ENCODE peak calls at places on chromosomes 3 and 15, in six cellular contexts. N is frontal cortex, X is right cardiac atrium, Z is GM10248, T is SK-N-SH, E is foreskin keratinocyte. Y is an unnamed sample.

GRCh38 chr15:101120961-101121360 is 130.9 kb downstream of the CHSY1 start:
- DNase-seq in X (peak), E (no peak), T (peak), N (no peak), Z (no peak), Y (no peak)

GRCh38 chr15:88918738-88919137 is 5.6 kb upstream of the MFGE8 start:
- DNase-seq in T (no peak), X (no peak), N (no peak), E (peak), Z (no peak), Y (peak)

GRCh38 chr3:58630081-58630709 is 36.4 kb downstream of the FAM3D start:
- DNase-seq in E (peak), T (peak), Z (peak), X (peak), N (peak), Y (no peak)

GRCh38 chr15:74178326-74179100 is 5.0 kb downstream of the ISLR start:
- DNase-seq in T (peak), X (no peak), Z (no peak), N (no peak), E (no peak), Y (no peak)

GRCh38 chr3:16807981-16808380 is 76.8 kb upstream of the PLCL2 start:
- DNase-seq in N (no peak), X (no peak), Z (no peak), E (no peak), T (no peak), Y (no peak)

GRCh38 chr3:194328080-194328571 is 23.0 kb downstream of the CPN2 start:
- DNase-seq in N (no peak), X (no peak), E (peak), T (peak), Z (no peak), Y (peak)

GRCh38 chr3:190608850-190609589 is 95.1 kb downstream of the IL1RAP start:
- DNase-seq in E (no peak), X (no peak), Z (no peak), N (no peak), T (no peak), Y (no peak)

GRCh38 chr3:151593923-151594322 is 133.1 kb upstream of the IGSF10 start:
- DNase-seq in T (no peak), X (no peak), Z (no peak), N (no peak), E (peak), Y (no peak)

GRCh38 chr15:92683511-92683834 is 27.9 kb upstream of the FAM174B start:
- DNase-seq in N (no peak), T (no peak), X (no peak), E (no peak), Z (no peak), Y (no peak)

GRCh38 chr3:180264479-180264878 is 227.7 kb upstream of the PEX5L start:
- DNase-seq in T (no peak), N (no peak), E (no peak), Z (no peak), X (no peak), Y (no peak)

GRCh38 chr3:161163297-161163696 is 57.8 kb upstream of the NMD3 start:
- DNase-seq in X (no peak), T (no peak), N (no peak), Z (no peak), E (peak), Y (peak)

GRCh38 chr15:74776851-74777768 is 4.8 kb upstream of the CSK start:
- DNase-seq in T (peak), X (peak), N (no peak), E (no peak), Z (peak), Y (no peak)

GRCh38 chr15:40310993-40311392 is 3.3 kb upstream of the PLCB2 start:
- DNase-seq in E (no peak), Z (no peak), N (no peak), T (no peak), X (no peak), Y (no peak)

GRCh38 chr15:73983211-73983727 is 8.8 kb downstream of the STOML1 start:
- DNase-seq in T (peak), E (peak), Z (no peak), X (peak), N (no peak), Y (no peak)

GRCh38 chr3:71121429-71122167 is 461.9 kb downstream of the FOXP1 start:
- DNase-seq in X (no peak), E (peak), T (no peak), Z (no peak), N (no peak), Y (no peak)

GRCh38 chr3:112327371-112327951 is 5.5 kb upstream of the CD200 start:
- DNase-seq in E (no peak), N (peak), X (no peak), T (peak), Z (peak), Y (peak)

GRCh38 chr15:98904466-98905048 is 103.0 kb downstream of the PGPEP1L start:
- DNase-seq in T (peak), E (peak), X (no peak), Z (peak), N (peak), Y (no peak)

GRCh38 chr3:29291982-29292363 is 11.1 kb downstream of the RBMS3 start:
- DNase-seq in N (no peak), E (peak), T (no peak), Z (no peak), X (no peak), Y (no peak)

GRCh38 chr15:51401872-51402517 is 60.5 kb downstream of the GLDN start:
- DNase-seq in Z (peak), X (peak), E (peak), T (peak), N (peak), Y (no peak)

GRCh38 chr3:183264249-183264648 is 11.2 kb downstream of the B3GNT5 start:
- DNase-seq in N (no peak), Z (no peak), E (no peak), T (no peak), X (no peak), Y (no peak)

GRCh38 chr3:128922804-128923459 is 43.5 kb downstream of the ACAD9 start:
- DNase-seq in E (no peak), N (no peak), T (no peak), Z (no peak), X (no peak), Y (no peak)

GRCh38 chr3:66469220-66469640 is 31.6 kb downstream of the LRIG1 start:
- DNase-seq in Z (peak), N (no peak), T (no peak), X (no peak), E (peak), Y (no peak)

GRCh38 chr3:38720465-38720864 is 71.0 kb upstream of the SCN5A start:
- DNase-seq in N (no peak), T (no peak), Z (no peak), E (no peak), X (no peak), Y (no peak)

GRCh38 chr3:131526801-131527347 is 24.1 kb upstream of the MRPL3 start:
- DNase-seq in X (peak), E (peak), N (no peak), T (no peak), Z (peak), Y (no peak)

GRCh38 chr3:21938267-21938681 is 187.3 kb upstream of the ZNF385D start:
- DNase-seq in Z (no peak), N (no peak), X (no peak), T (no peak), E (no peak), Y (no peak)

GRCh38 chr3:62316525-62316924 is 56.8 kb downstream of the FEZF2 start:
- DNase-seq in T (no peak), Z (no peak), E (no peak), N (no peak), X (no peak), Y (no peak)

GRCh38 chr3:136021798-136022197 is 56.3 kb downstream of the PPP2R3A start:
- DNase-seq in E (no peak), T (no peak), N (no peak), Z (no peak), X (no peak), Y (no peak)